ENCODE peak calls at places on chromosomes 7 and 10, in five cellular contexts. T is upper lobe of right lung, X is activated gamma-delta T cell treated with Interleukin-2 at 50 U/mL for 16 hours, R is T-helper 9 cell, L is HEK293T. J is an unnamed sample.

GRCh38 chr7:103947026-103947655 is 42.3 kb downstream of the RELN start:
- DNase-seq in X (no peak), L (no peak), T (no peak), R (no peak), J (no peak)

GRCh38 chr10:80177781-80178636 is 27.3 kb downstream of the ANXA11 start:
- DNase-seq in R (no peak), L (no peak), T (no peak), X (no peak), J (no peak)

GRCh38 chr10:103614511-103615158 is 121.1 kb downstream of the NEURL1 start:
- DNase-seq in X (no peak), R (no peak), L (no peak), T (no peak), J (no peak)

GRCh38 chr7:170551-171363 is 21.6 kb upstream of the FAM20C start:
- DNase-seq in X (no peak), T (peak), R (no peak), L (no peak), J (no peak)

GRCh38 chr10:123974406-123974805 is 82.8 kb upstream of the CPXM2 start:
- DNase-seq in T (no peak), L (peak), X (no peak), R (no peak), J (no peak)

GRCh38 chr10:57333880-57334279 is 933.8 kb downstream of the IPMK start:
- DNase-seq in L (no peak), T (no peak), X (no peak), R (no peak), J (no peak)

GRCh38 chr10:132248455-132249231 is 59.1 kb downstream of the STK32C start:
- DNase-seq in T (peak), X (peak), L (peak), R (peak), J (peak)

GRCh38 chr10:96292971-96293909 is 11.0 kb upstream of the DNTT start:
- DNase-seq in L (peak), X (no peak), T (no peak), R (no peak), J (no peak)

GRCh38 chr10:114615600-114616007 is 42.5 kb downstream of the ABLIM1 start:
- DNase-seq in X (no peak), R (no peak), T (no peak), L (no peak), J (no peak)

GRCh38 chr10:44934416-44935200 is 23.5 kb downstream of the TMEM72 start:
- DNase-seq in T (no peak), R (no peak), X (no peak), L (no peak), J (no peak)

GRCh38 chr10:84447701-84448400 is 119.5 kb downstream of the CCSER2 start:
- DNase-seq in L (no peak), R (no peak), T (no peak), X (no peak), J (no peak)

GRCh38 chr7:105678811-105679495 is 97.7 kb upstream of the EFCAB10 start:
- DNase-seq in X (no peak), L (no peak), R (no peak), T (peak), J (no peak)

GRCh38 chr7:102426268-102427031 is 6.9 kb upstream of the ORAI2 start:
- DNase-seq in R (peak), T (peak), X (peak), L (no peak), J (no peak)

GRCh38 chr7:23074443-23075244 is 30.9 kb upstream of the KLHL7 start:
- DNase-seq in T (no peak), R (no peak), L (no peak), X (no peak), J (no peak)

GRCh38 chr10:121579656-121580055 is 18.6 kb downstream of the FGFR2 start:
- DNase-seq in R (no peak), T (no peak), X (no peak), L (no peak), J (no peak)

GRCh38 chr10:43901302-43901701 is 252.6 kb upstream of the ZNF32 start:
- DNase-seq in X (no peak), T (no peak), R (no peak), L (no peak), J (no peak)

GRCh38 chr10:101008823-101009423 is 9.3 kb downstream of the LZTS2 start:
- DNase-seq in X (no peak), L (no peak), R (no peak), T (no peak), J (no peak)

GRCh38 chr10:23630880-23631279 is 192.0 kb downstream of the OTUD1 start:
- DNase-seq in T (no peak), X (no peak), R (no peak), L (no peak), J (no peak)

GRCh38 chr10:29524294-29524693 is 110.5 kb downstream of the SVIL start:
- DNase-seq in X (no peak), T (no peak), L (no peak), R (no peak), J (no peak)

GRCh38 chr10:119205926-119206602 is 1.3 kb upstream of the GRK5 start:
- DNase-seq in X (peak), L (no peak), R (peak), T (peak), J (no peak)

GRCh38 chr10:132648871-132649528 is 111.4 kb downstream of the INPP5A start:
- DNase-seq in L (no peak), R (no peak), X (no peak), T (no peak), J (no peak)

GRCh38 chr7:37594602-37595001 is 89.0 kb upstream of the GPR141 start:
- DNase-seq in L (no peak), R (no peak), T (no peak), X (no peak), J (no peak)

GRCh38 chr7:4882742-4883351 is 669 bp downstream of the RADIL start:
- DNase-seq in L (peak), T (no peak), X (no peak), R (no peak), J (no peak)

GRCh38 chr7:105581066-105581811 is at the start of gene EFCAB10:
- DNase-seq in T (peak), X (peak), R (peak), L (peak), J (peak)

GRCh38 chr10:36504752-36505151 is 620.6 kb upstream of the ANKRD30A start:
- DNase-seq in T (no peak), X (no peak), L (no peak), R (no peak), J (no peak)

GRCh38 chr7:87316846-87317545 is 28.5 kb upstream of the CROT start:
- DNase-seq in X (no peak), R (no peak), T (no peak), L (no peak), J (no peak)

GRCh38 chr10:98225000-98225399 is 43.0 kb downstream of the LOXL4 start:
- DNase-seq in R (no peak), T (no peak), L (no peak), X (no peak), J (no peak)

GRCh38 chr7:6533893-6534804 is 17.1 kb downstream of the GRID2IP start:
- DNase-seq in T (no peak), L (no peak), R (no peak), X (no peak), J (no peak)

GRCh38 chr7:70893422-70893821 is 238.5 kb upstream of the GALNT17 start:
- DNase-seq in T (no peak), X (no peak), L (no peak), R (no peak), J (no peak)

GRCh38 chr7:24283900-24284698 is at the start of gene NPY:
- DNase-seq in X (no peak), T (no peak), R (no peak), L (no peak), J (no peak)

GRCh38 chr7:118843456-118843855 is 619.0 kb downstream of the ANKRD7 start:
- DNase-seq in L (no peak), R (no peak), T (no peak), X (no peak), J (no peak)

GRCh38 chr10:12177642-12178041 is 18.0 kb downstream of the NUDT5 start:
- DNase-seq in L (no peak), X (no peak), R (no peak), T (no peak), J (no peak)

GRCh38 chr10:31770307-31770902 is 158.2 kb downstream of the ARHGAP12 start:
- DNase-seq in X (peak), T (peak), R (peak), L (peak), J (no peak)

GRCh38 chr10:17836917-17837316 is 27.8 kb downstream of the MRC1 start:
- DNase-seq in R (no peak), L (peak), X (no peak), T (no peak), J (peak)

J was measured in progenitor cell of endocrine pancreas.